ENCODE peak calls at places on chromosomes 5 and 9, in four cellular contexts. One of them, this sample, is unnamed.

GRCh38 chr5:102498271-102499034 is at the start of gene SLCO6A1:
- DNase-seq in stimulated activated CD8-positive, alpha-beta memory T cell treated with anti-CD3 and anti-CD28 coated beads, Interleukin-15, amount 100 ng/mL, for 24 hours: no peak
- DNase-seq in HepG2: no peak
- DNase-seq in astrocyte: no peak
- DNase-seq in this sample: no peak

GRCh38 chr9:22307013-22307711 is 139.5 kb upstream of the DMRTA1 start:
- DNase-seq in stimulated activated CD8-positive, alpha-beta memory T cell treated with anti-CD3 and anti-CD28 coated beads, Interleukin-15, amount 100 ng/mL, for 24 hours: no peak
- DNase-seq in HepG2: peak
- DNase-seq in astrocyte: peak
- DNase-seq in this sample: peak

GRCh38 chr5:136080113-136080482 is 51.3 kb downstream of the TGFBI start:
- DNase-seq in stimulated activated CD8-positive, alpha-beta memory T cell treated with anti-CD3 and anti-CD28 coated beads, Interleukin-15, amount 100 ng/mL, for 24 hours: no peak
- DNase-seq in HepG2: no peak
- DNase-seq in astrocyte: no peak
- DNase-seq in this sample: no peak

GRCh38 chr5:121967187-121967586 is 5.4 kb downstream of the SRFBP1 start:
- DNase-seq in stimulated activated CD8-positive, alpha-beta memory T cell treated with anti-CD3 and anti-CD28 coated beads, Interleukin-15, amount 100 ng/mL, for 24 hours: no peak
- DNase-seq in HepG2: no peak
- DNase-seq in astrocyte: no peak
- DNase-seq in this sample: no peak

GRCh38 chr5:141565826-141566575 is 52.8 kb downstream of the DIAPH1 start:
- DNase-seq in stimulated activated CD8-positive, alpha-beta memory T cell treated with anti-CD3 and anti-CD28 coated beads, Interleukin-15, amount 100 ng/mL, for 24 hours: no peak
- DNase-seq in HepG2: no peak
- DNase-seq in astrocyte: no peak
- DNase-seq in this sample: no peak

GRCh38 chr5:166784545-166785078 is 1506.8 kb upstream of the WWC1 start:
- DNase-seq in stimulated activated CD8-positive, alpha-beta memory T cell treated with anti-CD3 and anti-CD28 coated beads, Interleukin-15, amount 100 ng/mL, for 24 hours: no peak
- DNase-seq in HepG2: no peak
- DNase-seq in astrocyte: no peak
- DNase-seq in this sample: no peak

GRCh38 chr5:551406-551805 is 27.2 kb upstream of the SLC9A3 start:
- DNase-seq in stimulated activated CD8-positive, alpha-beta memory T cell treated with anti-CD3 and anti-CD28 coated beads, Interleukin-15, amount 100 ng/mL, for 24 hours: no peak
- DNase-seq in HepG2: no peak
- DNase-seq in astrocyte: no peak
- DNase-seq in this sample: no peak

GRCh38 chr5:73445708-73446630 is 2.6 kb downstream of the FOXD1 start:
- DNase-seq in stimulated activated CD8-positive, alpha-beta memory T cell treated with anti-CD3 and anti-CD28 coated beads, Interleukin-15, amount 100 ng/mL, for 24 hours: no peak
- DNase-seq in HepG2: no peak
- DNase-seq in astrocyte: no peak
- DNase-seq in this sample: no peak

GRCh38 chr9:77663754-77664153 is 15.6 kb upstream of the GNA14 start:
- DNase-seq in stimulated activated CD8-positive, alpha-beta memory T cell treated with anti-CD3 and anti-CD28 coated beads, Interleukin-15, amount 100 ng/mL, for 24 hours: no peak
- DNase-seq in HepG2: no peak
- DNase-seq in astrocyte: peak
- DNase-seq in this sample: peak

GRCh38 chr9:113911850-113912249 is 35.7 kb downstream of the ZNF618 start:
- DNase-seq in stimulated activated CD8-positive, alpha-beta memory T cell treated with anti-CD3 and anti-CD28 coated beads, Interleukin-15, amount 100 ng/mL, for 24 hours: no peak
- DNase-seq in HepG2: no peak
- DNase-seq in astrocyte: no peak
- DNase-seq in this sample: no peak

GRCh38 chr9:10612649-10613398 is at the start of gene PTPRD:
- DNase-seq in stimulated activated CD8-positive, alpha-beta memory T cell treated with anti-CD3 and anti-CD28 coated beads, Interleukin-15, amount 100 ng/mL, for 24 hours: no peak
- DNase-seq in HepG2: peak
- DNase-seq in astrocyte: peak
- DNase-seq in this sample: peak

GRCh38 chr5:134637106-134637721 is 4.6 kb upstream of the SAR1B start:
- DNase-seq in stimulated activated CD8-positive, alpha-beta memory T cell treated with anti-CD3 and anti-CD28 coated beads, Interleukin-15, amount 100 ng/mL, for 24 hours: no peak
- DNase-seq in HepG2: no peak
- DNase-seq in astrocyte: no peak
- DNase-seq in this sample: peak

GRCh38 chr5:36741138-36741537 is 134.7 kb downstream of the SLC1A3 start:
- DNase-seq in stimulated activated CD8-positive, alpha-beta memory T cell treated with anti-CD3 and anti-CD28 coated beads, Interleukin-15, amount 100 ng/mL, for 24 hours: no peak
- DNase-seq in HepG2: no peak
- DNase-seq in astrocyte: no peak
- DNase-seq in this sample: no peak

GRCh38 chr9:89592963-89593775 is 11.6 kb upstream of the GADD45G start:
- DNase-seq in stimulated activated CD8-positive, alpha-beta memory T cell treated with anti-CD3 and anti-CD28 coated beads, Interleukin-15, amount 100 ng/mL, for 24 hours: no peak
- DNase-seq in HepG2: peak
- DNase-seq in astrocyte: peak
- DNase-seq in this sample: no peak

GRCh38 chr5:852431-853401 is 1.9 kb upstream of the ZDHHC11 start:
- DNase-seq in stimulated activated CD8-positive, alpha-beta memory T cell treated with anti-CD3 and anti-CD28 coated beads, Interleukin-15, amount 100 ng/mL, for 24 hours: no peak
- DNase-seq in HepG2: no peak
- DNase-seq in astrocyte: no peak
- DNase-seq in this sample: no peak

GRCh38 chr5:81904166-81904565 is 67.7 kb upstream of the ATG10 start:
- DNase-seq in stimulated activated CD8-positive, alpha-beta memory T cell treated with anti-CD3 and anti-CD28 coated beads, Interleukin-15, amount 100 ng/mL, for 24 hours: no peak
- DNase-seq in HepG2: no peak
- DNase-seq in astrocyte: no peak
- DNase-seq in this sample: no peak

GRCh38 chr9:127735530-127736176 is 559 bp upstream of the TOR2A start:
- DNase-seq in stimulated activated CD8-positive, alpha-beta memory T cell treated with anti-CD3 and anti-CD28 coated beads, Interleukin-15, amount 100 ng/mL, for 24 hours: no peak
- DNase-seq in HepG2: no peak
- DNase-seq in astrocyte: no peak
- DNase-seq in this sample: no peak

GRCh38 chr9:17531642-17532254 is 47.1 kb upstream of the SH3GL2 start:
- DNase-seq in stimulated activated CD8-positive, alpha-beta memory T cell treated with anti-CD3 and anti-CD28 coated beads, Interleukin-15, amount 100 ng/mL, for 24 hours: no peak
- DNase-seq in HepG2: peak
- DNase-seq in astrocyte: peak
- DNase-seq in this sample: no peak

GRCh38 chr9:18480649-18481048 is 6.7 kb downstream of the ADAMTSL1 start:
- DNase-seq in stimulated activated CD8-positive, alpha-beta memory T cell treated with anti-CD3 and anti-CD28 coated beads, Interleukin-15, amount 100 ng/mL, for 24 hours: no peak
- DNase-seq in HepG2: no peak
- DNase-seq in astrocyte: peak
- DNase-seq in this sample: no peak

GRCh38 chr9:129235041-129235930 is 57.2 kb upstream of the IER5L start:
- DNase-seq in stimulated activated CD8-positive, alpha-beta memory T cell treated with anti-CD3 and anti-CD28 coated beads, Interleukin-15, amount 100 ng/mL, for 24 hours: no peak
- DNase-seq in HepG2: no peak
- DNase-seq in astrocyte: no peak
- DNase-seq in this sample: no peak

GRCh38 chr9:4547016-4547415 is 56.7 kb downstream of the SLC1A1 start:
- DNase-seq in stimulated activated CD8-positive, alpha-beta memory T cell treated with anti-CD3 and anti-CD28 coated beads, Interleukin-15, amount 100 ng/mL, for 24 hours: no peak
- DNase-seq in HepG2: no peak
- DNase-seq in astrocyte: peak
- DNase-seq in this sample: no peak

GRCh38 chr9:127518091-127518856 is 67.0 kb downstream of the LRSAM1 start:
- DNase-seq in stimulated activated CD8-positive, alpha-beta memory T cell treated with anti-CD3 and anti-CD28 coated beads, Interleukin-15, amount 100 ng/mL, for 24 hours: no peak
- DNase-seq in HepG2: no peak
- DNase-seq in astrocyte: no peak
- DNase-seq in this sample: no peak

GRCh38 chr5:65695896-65696295 is 26.0 kb downstream of the SGTB start:
- DNase-seq in stimulated activated CD8-positive, alpha-beta memory T cell treated with anti-CD3 and anti-CD28 coated beads, Interleukin-15, amount 100 ng/mL, for 24 hours: no peak
- DNase-seq in HepG2: no peak
- DNase-seq in astrocyte: no peak
- DNase-seq in this sample: no peak

This sample was measured in epithelial cell of prostate.